ENCODE peak calls at places on chromosomes 11 and 22, in nine cellular contexts. V is HCT116, T is OCI-LY7, M is hepatocyte, S is MM.1S, K is PC-3, D is GM23338, C is SK-N-SH, U is neural progenitor cell. I is an unnamed sample.

GRCh38 chr11:103529217-103529684 is 420.0 kb downstream of the DYNC2H1 start:
- DNase-seq in C (no peak), M (peak; percentile 9), S (no peak), V (no peak), D (no peak), T (no peak), K (peak; percentile 96), U (peak; percentile 28), I (peak; percentile 94)

GRCh38 chr11:32343325-32344008 is 91.9 kb downstream of the WT1 start:
- DNase-seq in S (peak; percentile 45), M (no peak), C (no peak), D (no peak), U (no peak), V (no peak), T (no peak), K (no peak), I (no peak)

GRCh38 chr22:21628386-21629261 is 1.2 kb downstream of the YDJC start:
- DNase-seq in D (peak; percentile 28), U (no peak), M (no peak), V (no peak), C (peak; percentile 41), S (no peak), T (no peak), K (no peak), I (no peak)

GRCh38 chr11:44110231-44110679 is 14.8 kb downstream of the EXT2 start:
- DNase-seq in M (peak; percentile 62), V (no peak), S (peak; percentile 44), D (peak; percentile 62), C (peak; percentile 65), T (peak; percentile 65), K (peak; percentile 66), U (peak; percentile 64), I (peak; percentile 51)

GRCh38 chr11:19766206-19766605 is 53.6 kb downstream of the NAV2 start:
- DNase-seq in T (no peak), V (no peak), M (peak; percentile 57), C (no peak), S (no peak), U (peak; percentile 52), D (no peak), K (no peak), I (peak; percentile 48)

GRCh38 chr11:77470971-77471370 is 2.9 kb downstream of the PAK1 start:
- DNase-seq in C (no peak), S (no peak), T (no peak), V (no peak), U (no peak), M (no peak), D (peak; percentile 71), K (no peak), I (no peak)

GRCh38 chr11:69293819-69294505 is at the start of gene MYEOV:
- DNase-seq in S (peak; percentile 87), C (peak; percentile 78), M (no peak), D (peak; percentile 79), V (peak; percentile 88), U (peak; percentile 29), T (peak; percentile 90), K (peak; percentile 92), I (peak; percentile 61)

GRCh38 chr22:48872271-48873260 is 955.1 kb downstream of the BRD1 start:
- DNase-seq in C (no peak), S (no peak), K (no peak), V (no peak), U (no peak), M (no peak), T (no peak), D (no peak), I (no peak)

GRCh38 chr11:48154162-48154561 is 62.4 kb upstream of the OR4B1 start:
- DNase-seq in U (no peak), T (no peak), K (peak; percentile 21), M (no peak), V (no peak), S (no peak), C (no peak), D (no peak), I (peak; percentile 84)

GRCh38 chr22:50731811-50732624 is 6.0 kb upstream of the ACR start:
- DNase-seq in U (peak; percentile 43), V (peak; percentile 15), K (peak; percentile 56), D (peak; percentile 42), S (peak; percentile 68), T (peak; percentile 68), M (peak; percentile 60), C (peak; percentile 86), I (peak; percentile 66)

GRCh38 chr11:128759597-128759996 is 65.7 kb downstream of the FLI1 start:
- DNase-seq in U (no peak), V (no peak), C (no peak), S (no peak), M (peak; percentile 13), T (no peak), D (no peak), K (no peak), I (peak; percentile 82)

GRCh38 chr11:83809274-83809673 is 523.1 kb upstream of the CCDC90B start:
- DNase-seq in V (no peak), U (no peak), T (no peak), D (no peak), K (no peak), C (no peak), M (no peak), S (no peak), I (no peak)

GRCh38 chr11:74322667-74323066 is 11.2 kb upstream of the P4HA3 start:
- DNase-seq in T (no peak), M (no peak), U (no peak), C (no peak), S (no peak), V (no peak), D (no peak), K (no peak), I (peak; percentile 63)

GRCh38 chr11:124737638-124738293 is 2.0 kb upstream of the NRGN start:
- DNase-seq in T (no peak), S (no peak), C (no peak), U (peak; percentile 42), M (no peak), V (no peak), K (no peak), D (no peak), I (no peak)

GRCh38 chr11:32087602-32088001 is 3.3 kb upstream of the RCN1 start:
- DNase-seq in V (no peak), T (no peak), S (peak; percentile 7), K (peak; percentile 4), M (no peak), U (no peak), D (no peak), C (no peak), I (peak; percentile 55)

GRCh38 chr22:29309332-29310064 is 3.0 kb downstream of the GAS2L1 start:
- DNase-seq in D (no peak), V (no peak), C (peak; percentile 66), S (no peak), U (no peak), K (peak; percentile 25), M (no peak), T (no peak), I (peak; percentile 24)

GRCh38 chr11:128330203-128330602 is 257.2 kb downstream of the ETS1 start:
- DNase-seq in D (no peak), V (no peak), C (no peak), K (no peak), U (no peak), S (no peak), T (no peak), M (no peak), I (no peak)

GRCh38 chr11:64809781-64810241 is 540 bp downstream of the MEN1 start:
- DNase-seq in V (peak; percentile 12), S (peak; percentile 12), M (peak; percentile 78), D (peak; percentile 81), U (peak; percentile 71), C (peak; percentile 81), T (peak; percentile 34), K (peak; percentile 59), I (peak; percentile 57)

DNA sequence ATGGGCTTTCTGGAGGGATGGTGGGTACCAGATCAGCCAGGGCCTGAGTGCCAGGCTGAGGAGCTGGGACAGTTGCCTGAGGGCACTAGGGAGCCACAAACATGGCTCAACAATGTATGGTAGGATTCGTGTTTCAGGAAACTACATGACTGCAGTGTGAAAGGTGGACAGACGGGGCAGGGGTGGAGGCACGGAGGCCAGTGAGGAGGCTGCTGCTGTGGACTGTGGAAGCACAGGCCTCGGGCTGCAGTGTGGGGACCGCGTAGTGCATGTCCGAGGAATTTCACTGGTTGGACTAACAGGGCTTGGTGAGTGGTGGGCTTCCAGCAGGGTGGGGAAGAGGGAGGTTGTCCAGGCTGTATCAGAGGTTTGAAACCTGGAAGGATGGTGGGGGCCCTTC is 7.8 kb downstream of the P2RY2 start:
- DNase-seq in T (no peak), C (no peak), U (peak; percentile 0), V (no peak), K (no peak), D (no peak), M (no peak), S (no peak), I (no peak)
- H3K4me2 ChIP-seq in T (no peak overlapping the region), C (no peak overlapping the region), U (no peak overlapping the region), V (no peak overlapping the region), K (no peak overlapping the region), D (no peak overlapping the region), M (no peak overlapping the region), S (no peak overlapping the region), I (no peak overlapping the region)

GRCh38 chr11:117597083-117597482 is 199.9 kb downstream of the DSCAML1 start:
- DNase-seq in U (peak; percentile 83), C (no peak), T (peak; percentile 30), M (peak; percentile 78), K (peak; percentile 56), V (peak; percentile 12), S (peak; percentile 61), D (peak; percentile 85), I (peak; percentile 36)
- TF ChIP-seq EZH2phosphoT487 in U (no peak), C (no peak), T (no peak), M (no peak), K (no peak), V (no peak), S (no peak), D (no peak), I (no peak)

GRCh38 chr11:8032576-8033311 is 45.6 kb downstream of the EIF3F start:
- DNase-seq in C (peak; percentile 47), U (no peak), V (no peak), T (no peak), K (no peak), D (peak; percentile 34), S (no peak), M (no peak), I (no peak)

GRCh38 chr11:8030526-8031247 is 43.5 kb downstream of the EIF3F start:
- DNase-seq in D (no peak), C (no peak), T (no peak), K (no peak), V (no peak), M (no peak), U (no peak), S (no peak), I (no peak)

GRCh38 chr11:8032122-8032521 is 45.0 kb downstream of the EIF3F start:
- DNase-seq in C (peak; percentile 28), V (no peak), K (no peak), T (no peak), S (no peak), D (no peak), M (no peak), U (no peak), I (no peak)

GRCh38 chr11:8033312-8033715 is 46.2 kb downstream of the EIF3F start:
- DNase-seq in U (peak; percentile 86), D (peak; percentile 93), M (peak; percentile 92), C (peak; percentile 91), S (peak; percentile 71), T (peak; percentile 40), K (peak; percentile 69), V (peak; percentile 43), I (peak; percentile 90)

GRCh38 chr11:8031248-8032115 is 44.3 kb downstream of the EIF3F start:
- DNase-seq in K (no peak), C (peak; percentile 23), U (no peak), D (no peak), V (no peak), S (no peak), T (no peak), M (no peak), I (no peak)
- H3K27ac ChIP-seq in K (no peak overlapping the region), C (no peak overlapping the region), U (no peak overlapping the region), D (no peak overlapping the region), V (no peak overlapping the region), S (no peak overlapping the region), T (no peak overlapping the region), M (no peak overlapping the region), I (no peak overlapping the region)

GRCh38 chr11:14026961-14027360 is 64.4 kb downstream of the SPON1 start:
- DNase-seq in V (no peak), T (no peak), C (no peak), D (no peak), M (no peak), S (no peak), K (no peak), U (no peak), I (no peak)
- H3K4me2 ChIP-seq in V (no peak overlapping the region), T (no peak overlapping the region), C (no peak overlapping the region), D (no peak overlapping the region), M (no peak overlapping the region), S (no peak overlapping the region), K (no peak overlapping the region), U (no peak overlapping the region), I (no peak overlapping the region)

I was measured in GM23248.